ENCODE peak calls at places on chromosomes 11 and 22, in five cellular contexts. One of them, this sample, is unnamed.

GRCh38 chr11:82823635-82824614 is 76.3 kb downstream of the PRCP start:
- DNase-seq in effector memory CD4-positive, alpha-beta T cell: no peak
- DNase-seq in right cardiac atrium: no peak
- DNase-seq in body of pancreas: no peak
- DNase-seq in HS-5: no peak
- DNase-seq in this sample: peak

GRCh38 chr11:61701298-61701993 is 21.3 kb downstream of the DAGLA start:
- DNase-seq in body of pancreas: peak
- DNase-seq in right cardiac atrium: no peak
- DNase-seq in HS-5: no peak
- DNase-seq in effector memory CD4-positive, alpha-beta T cell: no peak
- DNase-seq in this sample: no peak

GRCh38 chr11:69419662-69420061 is 61.8 kb upstream of the LINC01488 start:
- DNase-seq in effector memory CD4-positive, alpha-beta T cell: no peak
- DNase-seq in right cardiac atrium: no peak
- DNase-seq in HS-5: no peak
- DNase-seq in body of pancreas: no peak
- DNase-seq in this sample: no peak

GRCh38 chr11:7080900-7081299 is 7.9 kb upstream of the RBMXL2 start:
- DNase-seq in body of pancreas: no peak
- DNase-seq in HS-5: no peak
- DNase-seq in right cardiac atrium: no peak
- DNase-seq in effector memory CD4-positive, alpha-beta T cell: no peak
- DNase-seq in this sample: no peak

GRCh38 chr22:50599816-50600454 is 658 bp upstream of the MAPK8IP2 start:
- DNase-seq in HS-5: no peak
- DNase-seq in effector memory CD4-positive, alpha-beta T cell: peak
- DNase-seq in right cardiac atrium: peak
- DNase-seq in body of pancreas: peak
- DNase-seq in this sample: no peak

GRCh38 chr11:58919561-58919960 is 19.7 kb upstream of the GLYATL1 start:
- DNase-seq in right cardiac atrium: no peak
- DNase-seq in HS-5: peak
- DNase-seq in body of pancreas: no peak
- DNase-seq in effector memory CD4-positive, alpha-beta T cell: no peak
- DNase-seq in this sample: no peak

GRCh38 chr11:17810041-17810440 is 75.5 kb downstream of the KCNC1 start:
- DNase-seq in right cardiac atrium: no peak
- DNase-seq in effector memory CD4-positive, alpha-beta T cell: no peak
- DNase-seq in body of pancreas: no peak
- DNase-seq in HS-5: no peak
- DNase-seq in this sample: no peak

GRCh38 chr11:113664981-113665710 is 41.0 kb downstream of the TMPRSS5 start:
- DNase-seq in effector memory CD4-positive, alpha-beta T cell: no peak
- DNase-seq in HS-5: no peak
- DNase-seq in body of pancreas: no peak
- DNase-seq in right cardiac atrium: no peak
- DNase-seq in this sample: no peak

GRCh38 chr11:128133501-128133900 is 453.9 kb downstream of the ETS1 start:
- DNase-seq in effector memory CD4-positive, alpha-beta T cell: no peak
- DNase-seq in body of pancreas: no peak
- DNase-seq in right cardiac atrium: no peak
- DNase-seq in HS-5: no peak
- DNase-seq in this sample: no peak

GRCh38 chr11:94243571-94244229 is 60.7 kb upstream of the IZUMO1R start:
- DNase-seq in effector memory CD4-positive, alpha-beta T cell: no peak
- DNase-seq in HS-5: no peak
- DNase-seq in right cardiac atrium: no peak
- DNase-seq in body of pancreas: no peak
- DNase-seq in this sample: no peak

GRCh38 chr11:63614136-63614664 is at the start of gene PLAAT3:
- DNase-seq in HS-5: no peak
- DNase-seq in effector memory CD4-positive, alpha-beta T cell: peak
- DNase-seq in body of pancreas: peak
- DNase-seq in right cardiac atrium: peak
- DNase-seq in this sample: no peak

GRCh38 chr11:62449451-62449851 is 30.6 kb downstream of the SCGB1A1 start:
- DNase-seq in HS-5: no peak
- DNase-seq in body of pancreas: peak
- DNase-seq in right cardiac atrium: no peak
- DNase-seq in effector memory CD4-positive, alpha-beta T cell: no peak
- DNase-seq in this sample: no peak

GRCh38 chr22:30115705-30116104 is 35.4 kb downstream of the HORMAD2 start:
- DNase-seq in body of pancreas: no peak
- DNase-seq in right cardiac atrium: no peak
- DNase-seq in HS-5: no peak
- DNase-seq in effector memory CD4-positive, alpha-beta T cell: no peak
- DNase-seq in this sample: no peak

GRCh38 chr11:31798057-31799035 is 12.8 kb downstream of the PAX6 start:
- DNase-seq in right cardiac atrium: no peak
- DNase-seq in body of pancreas: no peak
- DNase-seq in HS-5: no peak
- DNase-seq in effector memory CD4-positive, alpha-beta T cell: no peak
- DNase-seq in this sample: no peak